ENCODE peak calls at places on chromosome 9, in five cellular contexts. Z is brain microvascular endothelial cell, Y is thyroid gland, J is fibroblast of pulmonary artery, R is uterus. O is an unnamed sample.

GRCh38 chr9:131799177-131799823 is 59.4 kb upstream of the RAPGEF1 start:
- DNase-seq in Y (peak; percentile 66), Z (peak; percentile 15), J (peak; percentile 56), R (no peak), O (peak; percentile 16)

GRCh38 chr9:126722922-126723806 is 81.7 kb upstream of the ZBTB43 start:
- DNase-seq in J (no peak), Z (no peak), R (peak; percentile 44), Y (peak; percentile 70), O (no peak)

GRCh38 chr9:36679710-36680109 is 107.0 kb downstream of the MELK start:
- DNase-seq in R (no peak), J (no peak), Z (no peak), Y (no peak), O (no peak)

GRCh38 chr9:482736-483135 is 268.1 kb downstream of the DOCK8 start:
- DNase-seq in J (no peak), Z (no peak), R (no peak), Y (no peak), O (no peak)

GRCh38 chr9:104984994-104985393 is 57.0 kb upstream of the ABCA1 start:
- DNase-seq in J (no peak), Z (no peak), Y (no peak), R (no peak), O (no peak)

GRCh38 chr9:121699271-121700164 is 48.1 kb downstream of the DAB2IP start:
- DNase-seq in Z (no peak), Y (peak; percentile 71), J (peak; percentile 47), R (peak; percentile 63), O (peak; percentile 52)

GRCh38 chr9:31908158-31908890 is 476.1 kb upstream of the ACO1 start:
- DNase-seq in J (no peak), Z (no peak), Y (no peak), R (no peak), O (peak; percentile 3)

GRCh38 chr9:69307446-69308216 is 17.4 kb upstream of the ENTREP1 start:
- DNase-seq in Y (peak; percentile 71), J (peak; percentile 79), Z (peak; percentile 68), R (no peak), O (peak; percentile 95)

GRCh38 chr9:100099722-100100042 is 639 bp downstream of the INVS start:
- DNase-seq in J (no peak), Z (no peak), Y (peak; percentile 9), R (peak; percentile 27), O (no peak)

GRCh38 chr9:88816141-88816540 is 175.1 kb upstream of the S1PR3 start:
- DNase-seq in J (peak; percentile 50), R (no peak), Y (no peak), Z (peak; percentile 86), O (peak; percentile 81)

GRCh38 chr9:33311953-33312352 is 21.6 kb downstream of the NFX1 start:
- DNase-seq in R (no peak), J (no peak), Z (peak; percentile 15), Y (no peak), O (no peak)

GRCh38 chr9:23686257-23686656 is 139.8 kb downstream of the ELAVL2 start:
- DNase-seq in Y (no peak), R (no peak), J (no peak), Z (no peak), O (peak; percentile 85)

GRCh38 chr9:69542942-69543704 is 129.0 kb downstream of the APBA1 start:
- DNase-seq in Z (no peak), Y (peak; percentile 63), R (no peak), J (no peak), O (peak; percentile 23)

GRCh38 chr9:127077658-127077975 is 44.8 kb downstream of the ANGPTL2 start:
- DNase-seq in J (no peak), Z (no peak), Y (no peak), R (no peak), O (no peak)

GRCh38 chr9:130451509-130452388 is 7.0 kb downstream of the ASS1 start:
- DNase-seq in Z (peak; percentile 94), R (peak; percentile 93), Y (peak; percentile 99), J (peak; percentile 98), O (peak; percentile 95)

GRCh38 chr9:124366476-124367220 is 48.6 kb downstream of the PSMB7 start:
- DNase-seq in J (peak; percentile 49), Y (no peak), R (no peak), Z (peak; percentile 76), O (no peak)

GRCh38 chr9:114014044-114014443 is 64.1 kb downstream of the AMBP start:
- DNase-seq in Y (no peak), R (no peak), Z (no peak), J (no peak), O (no peak)

GRCh38 chr9:82488702-82489578 is 500.4 kb downstream of the SPATA31D1 start:
- DNase-seq in Y (peak; percentile 16), R (no peak), Z (peak; percentile 80), J (peak; percentile 68), O (peak; percentile 98)

GRCh38 chr9:83281306-83282255 is 218.6 kb upstream of the RASEF start:
- DNase-seq in Z (peak; percentile 30), Y (peak; percentile 93), R (no peak), J (peak; percentile 49), O (peak; percentile 81)

GRCh38 chr9:76292246-76292645 is 102.0 kb downstream of the RFK start:
- DNase-seq in R (no peak), Y (no peak), J (peak; percentile 28), Z (no peak), O (no peak)

GRCh38 chr9:8186553-8186952 is 387.0 kb upstream of the DMAC1 start:
- DNase-seq in R (no peak), Z (no peak), Y (no peak), J (no peak), O (no peak)

GRCh38 chr9:78354324-78354973 is 57.5 kb downstream of the PSAT1 start:
- DNase-seq in J (no peak), R (no peak), Z (no peak), Y (no peak), O (no peak)

GRCh38 chr9:86454701-86455402 is 100.6 kb upstream of the TUT7 start:
- DNase-seq in Z (no peak), Y (no peak), J (no peak), R (no peak), O (peak; percentile 12)

GRCh38 chr9:134967547-134967930 is 49.8 kb upstream of the FCN1 start:
- DNase-seq in Z (no peak), J (no peak), R (no peak), Y (no peak), O (no peak)

GRCh38 chr9:122370869-122371467 is at the start of gene PTGS1:
- DNase-seq in Y (peak; percentile 18), R (no peak), J (peak; percentile 54), Z (no peak), O (no peak)

GRCh38 chr9:77013932-77014596 is 5.4 kb upstream of the FOXB2 start:
- DNase-seq in Y (no peak), R (no peak), J (no peak), Z (no peak), O (no peak)

GRCh38 chr9:95315108-95315746 is 2.3 kb downstream of the FANCC start:
- DNase-seq in J (no peak), Y (no peak), R (no peak), Z (no peak), O (no peak)

GRCh38 chr9:20376042-20376441 is 246.3 kb downstream of the MLLT3 start:
- DNase-seq in Y (no peak), Z (no peak), J (no peak), R (no peak), O (no peak)

GRCh38 chr9:99000480-99001395 is 57.0 kb downstream of the COL15A1 start:
- DNase-seq in R (no peak), Y (peak; percentile 60), Z (peak; percentile 79), J (peak; percentile 86), O (peak; percentile 76)

GRCh38 chr9:118529624-118530214 is 825.5 kb downstream of the TLR4 start:
- DNase-seq in Z (no peak), Y (no peak), R (no peak), J (no peak), O (no peak)

GRCh38 chr9:108780949-108781734 is 74.6 kb downstream of the ACTL7B start:
- DNase-seq in Y (peak; percentile 39), R (no peak), J (no peak), Z (no peak), O (no peak)

GRCh38 chr9:108775901-108776306 is 79.9 kb downstream of the ACTL7B start:
- DNase-seq in Y (no peak), R (no peak), J (no peak), Z (no peak), O (no peak)

GRCh38 chr9:108779506-108779905 is 76.3 kb downstream of the ACTL7B start:
- DNase-seq in Z (no peak), Y (no peak), J (no peak), R (no peak), O (no peak)

GRCh38 chr9:108776920-108777650 is 78.7 kb downstream of the ACTL7B start:
- DNase-seq in Z (peak; percentile 87), Y (no peak), R (no peak), J (peak; percentile 70), O (peak; percentile 79)
- TF ChIP-seq CTCF in Z (peak; percentile 54), Y (no peak), R (no peak), J (peak; percentile 44), O (peak; percentile 46)

GRCh38 chr9:16718296-16718695 is 152.2 kb downstream of the BNC2 start:
- DNase-seq in R (no peak), Z (no peak), Y (no peak), J (no peak), O (no peak)
- H3K4me3 ChIP-seq in R (no peak overlapping the region), Z (no peak overlapping the region), Y (no peak overlapping the region), J (no peak overlapping the region), O (no peak overlapping the region)

DNA sequence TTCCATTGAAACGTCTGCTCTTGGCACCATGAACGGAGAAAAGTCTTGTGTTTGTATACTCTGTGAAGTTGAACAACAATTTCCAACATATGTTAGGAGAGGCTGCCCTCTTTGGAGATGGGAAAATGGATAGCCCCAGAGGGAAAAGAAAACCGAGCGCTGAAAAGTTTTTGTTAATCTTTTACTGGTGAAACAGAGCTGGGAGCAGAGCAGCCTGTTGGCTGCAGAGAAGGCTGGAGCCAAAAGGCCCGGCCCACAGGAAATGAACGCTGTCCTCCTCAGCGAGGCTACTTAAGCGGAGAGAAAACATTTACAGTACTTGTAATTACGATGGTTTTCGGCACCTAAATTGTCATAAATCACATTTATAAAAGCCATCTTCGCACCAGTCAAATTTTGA is 129.8 kb upstream of the CNTLN start:
- DNase-seq in J (peak; percentile 78), Z (peak; percentile 72), Y (peak; percentile 37), R (peak; percentile 58), O (peak; percentile 77)
- TF ChIP-seq CTCF in J (no peak), Z (no peak), Y (no peak), R (no peak), O (no peak)

DNA sequence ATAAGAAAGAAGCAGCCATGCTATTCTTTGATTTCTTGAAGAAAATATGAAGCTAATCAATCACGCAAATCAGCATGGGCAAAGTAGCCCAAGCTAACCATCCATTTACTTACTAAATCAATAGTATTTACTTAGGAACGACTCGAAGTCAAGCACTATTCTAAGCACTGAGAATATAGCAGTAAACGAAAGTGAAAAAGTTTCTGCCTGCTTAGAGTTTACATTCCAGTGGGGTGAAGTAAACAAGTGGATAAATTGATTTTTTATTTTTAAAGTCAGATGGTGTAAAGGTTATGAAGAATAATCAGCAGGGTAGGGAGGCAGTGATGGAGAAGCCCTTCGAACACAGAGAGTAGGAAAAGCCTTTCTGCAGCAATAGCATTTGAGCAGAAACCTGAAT is 5.5 kb downstream of the TSTD2 start:
- DNase-seq in Y (no peak), Z (no peak), R (no peak), J (no peak), O (no peak)
- H3K4me3 ChIP-seq in Y (no peak overlapping the region), Z (no peak overlapping the region), R (no peak overlapping the region), J (no peak overlapping the region), O (no peak overlapping the region)

O was measured in astrocyte of the spinal cord.